ENCODE peak calls at places on chromosomes 16 and 17, in eight cellular contexts. One of them, this sample, is unnamed.

GRCh38 chr17:17484451-17484899 is 7.7 kb downstream of the MED9 start:
- DNase-seq in neural progenitor cell: no peak
- DNase-seq in transverse colon: no peak
- DNase-seq in upper lobe of right lung: peak
- DNase-seq in Caco-2: no peak
- DNase-seq in foreskin fibroblast: no peak
- DNase-seq in heart right ventricle: no peak
- DNase-seq in AG04450: no peak
- DNase-seq in this sample: no peak

GRCh38 chr16:4591706-4592470 is 22.8 kb downstream of the UBALD1 start:
- DNase-seq in neural progenitor cell: no peak
- DNase-seq in transverse colon: no peak
- DNase-seq in upper lobe of right lung: no peak
- DNase-seq in Caco-2: no peak
- DNase-seq in foreskin fibroblast: no peak
- DNase-seq in heart right ventricle: no peak
- DNase-seq in AG04450: no peak
- DNase-seq in this sample: no peak

GRCh38 chr16:22813946-22814325 is at the start of gene HS3ST2:
- DNase-seq in neural progenitor cell: peak
- DNase-seq in transverse colon: peak
- DNase-seq in upper lobe of right lung: peak
- DNase-seq in Caco-2: no peak
- DNase-seq in foreskin fibroblast: peak
- DNase-seq in heart right ventricle: peak
- DNase-seq in AG04450: no peak
- DNase-seq in this sample: no peak

GRCh38 chr16:7423436-7423941 is 90.8 kb downstream of the RBFOX1 start:
- DNase-seq in neural progenitor cell: no peak
- DNase-seq in transverse colon: no peak
- DNase-seq in upper lobe of right lung: no peak
- DNase-seq in Caco-2: no peak
- DNase-seq in foreskin fibroblast: no peak
- DNase-seq in heart right ventricle: no peak
- DNase-seq in AG04450: no peak
- DNase-seq in this sample: no peak

GRCh38 chr17:37519241-37519985 is 29.7 kb downstream of the DUSP14 start:
- DNase-seq in neural progenitor cell: no peak
- DNase-seq in transverse colon: no peak
- DNase-seq in upper lobe of right lung: no peak
- DNase-seq in Caco-2: no peak
- DNase-seq in foreskin fibroblast: peak
- DNase-seq in heart right ventricle: no peak
- DNase-seq in AG04450: no peak
- DNase-seq in this sample: peak

GRCh38 chr16:69014811-69015210 is 90.6 kb upstream of the HAS3 start:
- DNase-seq in neural progenitor cell: no peak
- DNase-seq in transverse colon: no peak
- DNase-seq in upper lobe of right lung: no peak
- DNase-seq in Caco-2: no peak
- DNase-seq in foreskin fibroblast: no peak
- DNase-seq in heart right ventricle: no peak
- DNase-seq in AG04450: no peak
- DNase-seq in this sample: no peak

GRCh38 chr17:40089085-40089895 is 11.1 kb downstream of the NR1D1 start:
- DNase-seq in neural progenitor cell: no peak
- DNase-seq in transverse colon: no peak
- DNase-seq in upper lobe of right lung: no peak
- DNase-seq in Caco-2: no peak
- DNase-seq in foreskin fibroblast: no peak
- DNase-seq in heart right ventricle: no peak
- DNase-seq in AG04450: no peak
- DNase-seq in this sample: no peak

GRCh38 chr16:30359871-30360170 is 4.7 kb upstream of the CD2BP2 start:
- DNase-seq in neural progenitor cell: no peak
- DNase-seq in transverse colon: no peak
- DNase-seq in upper lobe of right lung: no peak
- DNase-seq in Caco-2: no peak
- DNase-seq in foreskin fibroblast: no peak
- DNase-seq in heart right ventricle: no peak
- DNase-seq in AG04450: no peak
- DNase-seq in this sample: no peak

GRCh38 chr17:21452377-21453143 is 76.4 kb downstream of the KCNJ12 start:
- DNase-seq in neural progenitor cell: peak
- DNase-seq in transverse colon: peak
- DNase-seq in upper lobe of right lung: peak
- DNase-seq in Caco-2: no peak
- DNase-seq in foreskin fibroblast: peak
- DNase-seq in heart right ventricle: peak
- DNase-seq in AG04450: peak
- DNase-seq in this sample: peak

GRCh38 chr16:80992676-80993292 is 13.9 kb downstream of the CMC2 start:
- DNase-seq in neural progenitor cell: no peak
- DNase-seq in transverse colon: no peak
- DNase-seq in upper lobe of right lung: no peak
- DNase-seq in Caco-2: no peak
- DNase-seq in foreskin fibroblast: no peak
- DNase-seq in heart right ventricle: no peak
- DNase-seq in AG04450: no peak
- DNase-seq in this sample: no peak
- TF ChIP-seq CTCF in neural progenitor cell: no peak
- TF ChIP-seq CTCF in transverse colon: no peak
- TF ChIP-seq CTCF in upper lobe of right lung: no peak
- TF ChIP-seq CTCF in Caco-2: no peak
- TF ChIP-seq CTCF in foreskin fibroblast: no peak
- TF ChIP-seq CTCF in heart right ventricle: no peak
- TF ChIP-seq CTCF in AG04450: no peak
- TF ChIP-seq CTCF in this sample: no peak

GRCh38 chr16:88461291-88462269 is 8.5 kb downstream of the ZFPM1 start:
- DNase-seq in neural progenitor cell: peak
- DNase-seq in transverse colon: no peak
- DNase-seq in upper lobe of right lung: no peak
- DNase-seq in Caco-2: no peak
- DNase-seq in foreskin fibroblast: no peak
- DNase-seq in heart right ventricle: no peak
- DNase-seq in AG04450: no peak
- DNase-seq in this sample: no peak
- H3K4me3 ChIP-seq in neural progenitor cell: no peak
- H3K4me3 ChIP-seq in transverse colon: no peak
- H3K4me3 ChIP-seq in upper lobe of right lung: no peak
- H3K4me3 ChIP-seq in Caco-2: no peak
- H3K4me3 ChIP-seq in foreskin fibroblast: no peak
- H3K4me3 ChIP-seq in heart right ventricle: no peak
- H3K4me3 ChIP-seq in AG04450: no peak
- H3K4me3 ChIP-seq in this sample: no peak

DNA sequence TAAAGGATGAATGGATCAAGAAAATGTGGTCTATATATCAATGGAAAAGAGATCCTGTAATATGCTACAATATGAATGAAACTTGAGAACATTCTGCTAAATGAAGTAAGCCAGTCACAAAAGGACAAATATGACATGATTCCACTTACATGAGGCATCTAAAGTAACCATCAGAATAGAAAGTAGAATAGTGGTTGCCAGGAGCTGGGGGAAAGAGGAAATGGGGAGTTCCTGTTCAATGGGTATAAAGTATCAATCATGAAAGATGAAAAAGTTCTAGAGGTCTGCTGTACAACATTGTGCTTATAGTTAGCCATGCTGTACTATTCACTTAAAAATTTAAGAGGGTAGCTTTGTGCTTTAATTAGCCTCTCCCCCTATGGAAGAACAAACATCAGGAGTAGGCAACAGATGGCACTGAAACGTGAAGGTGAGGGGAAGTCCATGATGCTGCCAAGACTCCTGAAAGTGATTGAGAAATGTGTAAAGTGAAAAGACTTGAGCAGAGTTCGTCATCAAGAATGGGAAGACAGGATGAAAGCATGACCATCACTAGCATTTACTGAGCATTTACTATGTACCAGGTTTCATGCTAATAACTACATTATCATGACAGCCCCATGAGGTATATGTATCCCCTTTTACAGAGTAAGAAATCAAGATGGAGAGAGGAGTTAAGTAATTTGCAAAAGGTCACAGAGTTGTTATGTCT is 167.2 kb downstream of the CYB561 start:
- DNase-seq in neural progenitor cell: no peak
- DNase-seq in transverse colon: no peak
- DNase-seq in upper lobe of right lung: no peak
- DNase-seq in Caco-2: no peak
- DNase-seq in foreskin fibroblast: no peak
- DNase-seq in heart right ventricle: no peak
- DNase-seq in AG04450: no peak
- DNase-seq in this sample: no peak
- TF ChIP-seq CTCF in neural progenitor cell: no peak
- TF ChIP-seq CTCF in transverse colon: no peak
- TF ChIP-seq CTCF in upper lobe of right lung: no peak
- TF ChIP-seq CTCF in Caco-2: no peak
- TF ChIP-seq CTCF in foreskin fibroblast: no peak
- TF ChIP-seq CTCF in heart right ventricle: no peak
- TF ChIP-seq CTCF in AG04450: no peak
- TF ChIP-seq CTCF in this sample: no peak

DNA sequence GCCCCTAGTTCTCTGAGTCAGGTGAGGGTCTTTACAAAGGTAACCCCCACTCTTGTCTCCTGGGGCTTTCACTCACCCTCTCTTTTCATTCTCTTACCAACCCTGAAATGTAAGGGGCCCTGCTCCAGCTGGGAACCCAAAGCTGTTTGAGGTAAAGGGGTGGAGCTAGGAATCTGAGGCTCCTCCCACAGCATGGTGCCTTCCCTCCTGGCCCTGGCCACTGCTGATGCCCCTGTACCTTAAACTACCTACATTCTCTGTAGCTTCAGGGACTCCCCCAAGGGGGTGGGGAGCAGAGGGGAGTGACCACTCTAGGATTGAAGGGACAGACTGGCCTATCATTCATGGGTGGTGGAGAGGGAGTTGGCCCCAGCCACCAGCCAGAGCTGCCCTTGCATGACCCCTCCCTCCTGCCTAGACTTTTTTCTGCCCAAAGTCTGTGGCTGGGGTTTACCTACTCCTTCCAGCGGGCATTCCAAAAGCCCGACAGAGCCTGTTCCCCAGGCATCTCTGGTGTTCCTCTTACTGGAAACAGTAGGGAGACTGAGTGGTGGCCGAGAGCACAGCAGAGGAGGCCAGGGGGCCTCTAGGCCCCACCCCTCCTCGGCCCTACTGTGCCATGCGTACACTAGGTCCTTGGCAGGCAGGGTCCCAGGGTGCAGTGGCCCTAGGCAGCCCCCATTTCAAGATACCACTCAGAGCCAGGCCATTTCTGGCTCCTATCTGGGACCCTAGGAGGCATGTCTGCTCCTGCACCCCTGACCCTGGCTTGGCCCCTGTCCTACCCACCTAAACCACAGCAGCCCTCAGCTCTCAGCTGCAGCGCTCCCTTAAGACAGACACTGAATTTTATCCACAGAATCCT is 9.5 kb downstream of the DOK4 start:
- DNase-seq in neural progenitor cell: no peak
- DNase-seq in transverse colon: no peak
- DNase-seq in upper lobe of right lung: no peak
- DNase-seq in Caco-2: peak
- DNase-seq in foreskin fibroblast: no peak
- DNase-seq in heart right ventricle: no peak
- DNase-seq in AG04450: no peak
- DNase-seq in this sample: no peak
- H3K4me3 ChIP-seq in neural progenitor cell: no peak
- H3K4me3 ChIP-seq in transverse colon: no peak
- H3K4me3 ChIP-seq in upper lobe of right lung: no peak
- H3K4me3 ChIP-seq in Caco-2: no peak
- H3K4me3 ChIP-seq in foreskin fibroblast: no peak
- H3K4me3 ChIP-seq in heart right ventricle: no peak
- H3K4me3 ChIP-seq in AG04450: no peak
- H3K4me3 ChIP-seq in this sample: no peak

DNA sequence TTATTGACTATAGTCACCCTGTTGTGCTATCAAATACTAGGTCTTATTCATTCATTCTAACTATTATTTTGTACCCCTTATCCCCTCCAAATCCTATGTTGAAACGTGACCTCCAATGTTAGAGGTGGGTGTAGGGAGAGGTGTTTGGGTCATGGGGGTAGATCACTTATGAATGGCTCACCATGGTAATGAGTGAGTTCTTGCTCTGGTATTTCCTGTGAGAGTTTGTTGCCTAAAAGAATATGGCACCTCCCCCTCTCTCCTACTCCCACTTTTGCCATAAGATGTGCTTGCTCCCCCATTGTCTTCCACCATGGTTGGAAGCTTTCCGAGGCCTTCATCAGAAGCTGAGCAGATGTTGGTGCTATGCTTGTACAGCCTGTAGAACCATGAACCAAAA is 59.3 kb upstream of the BRD7 start:
- DNase-seq in neural progenitor cell: no peak
- DNase-seq in transverse colon: no peak
- DNase-seq in upper lobe of right lung: no peak
- DNase-seq in Caco-2: no peak
- DNase-seq in foreskin fibroblast: no peak
- DNase-seq in heart right ventricle: no peak
- DNase-seq in AG04450: no peak
- DNase-seq in this sample: no peak
- TF ChIP-seq CTCF in neural progenitor cell: no peak
- TF ChIP-seq CTCF in transverse colon: no peak
- TF ChIP-seq CTCF in upper lobe of right lung: no peak
- TF ChIP-seq CTCF in Caco-2: no peak
- TF ChIP-seq CTCF in foreskin fibroblast: no peak
- TF ChIP-seq CTCF in heart right ventricle: no peak
- TF ChIP-seq CTCF in AG04450: no peak
- TF ChIP-seq CTCF in this sample: no peak

GRCh38 chr17:81428945-81429344 is 33.7 kb downstream of the BAHCC1 start:
- DNase-seq in neural progenitor cell: no peak
- DNase-seq in transverse colon: no peak
- DNase-seq in upper lobe of right lung: no peak
- DNase-seq in Caco-2: no peak
- DNase-seq in foreskin fibroblast: no peak
- DNase-seq in heart right ventricle: no peak
- DNase-seq in AG04450: no peak
- DNase-seq in this sample: no peak

GRCh38 chr17:81427446-81428120 is 32.3 kb downstream of the BAHCC1 start:
- DNase-seq in neural progenitor cell: peak
- DNase-seq in transverse colon: peak
- DNase-seq in upper lobe of right lung: peak
- DNase-seq in Caco-2: no peak
- DNase-seq in foreskin fibroblast: no peak
- DNase-seq in heart right ventricle: no peak
- DNase-seq in AG04450: no peak
- DNase-seq in this sample: no peak

GRCh38 chr17:81428521-81428920 is 33.3 kb downstream of the BAHCC1 start:
- DNase-seq in neural progenitor cell: no peak
- DNase-seq in transverse colon: no peak
- DNase-seq in upper lobe of right lung: no peak
- DNase-seq in Caco-2: no peak
- DNase-seq in foreskin fibroblast: no peak
- DNase-seq in heart right ventricle: no peak
- DNase-seq in AG04450: no peak
- DNase-seq in this sample: no peak

GRCh38 chr17:81429353-81429774 is 34.1 kb downstream of the BAHCC1 start:
- DNase-seq in neural progenitor cell: no peak
- DNase-seq in transverse colon: peak
- DNase-seq in upper lobe of right lung: peak
- DNase-seq in Caco-2: no peak
- DNase-seq in foreskin fibroblast: peak
- DNase-seq in heart right ventricle: peak
- DNase-seq in AG04450: peak
- DNase-seq in this sample: peak

GRCh38 chr17:81428121-81428515 is 32.9 kb downstream of the BAHCC1 start:
- DNase-seq in neural progenitor cell: no peak
- DNase-seq in transverse colon: peak
- DNase-seq in upper lobe of right lung: no peak
- DNase-seq in Caco-2: no peak
- DNase-seq in foreskin fibroblast: no peak
- DNase-seq in heart right ventricle: no peak
- DNase-seq in AG04450: no peak
- DNase-seq in this sample: no peak
- H3K4me3 ChIP-seq in neural progenitor cell: no peak
- H3K4me3 ChIP-seq in transverse colon: no peak
- H3K4me3 ChIP-seq in upper lobe of right lung: no peak
- H3K4me3 ChIP-seq in Caco-2: no peak
- H3K4me3 ChIP-seq in foreskin fibroblast: no peak
- H3K4me3 ChIP-seq in heart right ventricle: peak
- H3K4me3 ChIP-seq in AG04450: no peak
- H3K4me3 ChIP-seq in this sample: no peak

This sample was measured in fibroblast of the aortic adventitia.